ENCODE peak calls at places on chromosomes 13 and 19, in seven cellular contexts. M is stimulated activated CD4-positive, alpha-beta T cell treated with anti-CD3 and anti-CD28 coated beads, TNF-alpha, amount 100 ng/mL, for 48 hours; R is thoracic aorta; D is small intestine; O is AML-193; P is HFF-Myc; I is activated CD4-positive, CD25-positive, alpha-beta regulatory T cell treated with anti-CD3 and anti-CD28 coated beads, Interleukin-2, amount 50 U/mL, for 72 hours. F is an unnamed sample.

GRCh38 chr13:76717092-76717491 is 169.1 kb downstream of the KCTD12 start:
- DNase-seq in M (no peak), R (no peak), D (no peak), O (no peak), P (no peak), I (no peak), F (no peak)

GRCh38 chr13:111941845-111942447 is 125.0 kb upstream of the SOX1 start:
- DNase-seq in M (no peak), R (no peak), D (no peak), O (no peak), P (no peak), I (no peak), F (no peak)

GRCh38 chr19:11375143-11375948 is 880 bp downstream of the SWSAP1 start:
- DNase-seq in M (peak; percentile 67), R (no peak), D (peak; percentile 55), O (no peak), P (no peak), I (peak; percentile 74), F (peak; percentile 60)

GRCh38 chr19:29448046-29448445 is 77.7 kb upstream of the VSTM2B start:
- DNase-seq in M (no peak), R (no peak), D (no peak), O (no peak), P (no peak), I (no peak), F (no peak)

GRCh38 chr19:46599716-46600392 is 1.3 kb upstream of the CALM3 start:
- DNase-seq in M (no peak), R (no peak), D (no peak), O (no peak), P (no peak), I (no peak), F (no peak)

GRCh38 chr19:40219721-40220276 is 1.6 kb upstream of the TTC9B start:
- DNase-seq in M (no peak), R (no peak), D (peak; percentile 86), O (peak; percentile 7), P (no peak), I (no peak), F (no peak)

GRCh38 chr19:40745402-40745780 is 4.9 kb downstream of the ACTMAP start:
- DNase-seq in M (no peak), R (no peak), D (no peak), O (no peak), P (no peak), I (no peak), F (no peak)

GRCh38 chr13:45522571-45522970 is 57.8 kb downstream of the COG3 start:
- DNase-seq in M (no peak), R (no peak), D (no peak), O (no peak), P (peak; percentile 29), I (no peak), F (no peak)

GRCh38 chr13:30713133-30713532 is 22.2 kb upstream of the ALOX5AP start:
- DNase-seq in M (no peak), R (no peak), D (peak; percentile 32), O (peak; percentile 100), P (no peak), I (no peak), F (no peak)